ENCODE peak calls at places on chromosomes 3 and 15, in four cellular contexts. V is activated T-cell treated with anti-CD3 and anti-CD28 coated beads for 24 hours, N is kidney tubule cell, D is dermis microvascular lymphatic vessel endothelial cell. P is an unnamed sample.

GRCh38 chr3:16151109-16151508 is 23.4 kb upstream of the GALNT15 start:
- DNase-seq in V (no peak), N (peak; percentile 49), D (no peak), P (no peak)

GRCh38 chr3:70811880-70812279 is 499.4 kb upstream of the MDFIC2 start:
- DNase-seq in V (no peak), N (peak; percentile 43), D (peak; percentile 23), P (no peak)

GRCh38 chr3:107431298-107432012 is 54.2 kb downstream of the CCDC54 start:
- DNase-seq in V (no peak), N (peak; percentile 81), D (no peak), P (no peak)

GRCh38 chr3:10774129-10774670 is 41.8 kb upstream of the SLC6A11 start:
- DNase-seq in V (no peak), N (no peak), D (no peak), P (no peak)

GRCh38 chr3:129289201-129289921 is 10.7 kb downstream of the HMCES start:
- DNase-seq in V (no peak), N (peak; percentile 20), D (no peak), P (no peak)

GRCh38 chr15:98683821-98684220 is 35.5 kb downstream of the IGF1R start:
- DNase-seq in V (no peak), N (no peak), D (no peak), P (no peak)

GRCh38 chr3:37607604-37608003 is 254.1 kb upstream of the CTDSPL start:
- DNase-seq in V (no peak), N (no peak), D (no peak), P (no peak)

GRCh38 chr3:11382146-11382545 is 109.9 kb downstream of the ATG7 start:
- DNase-seq in V (no peak), N (no peak), D (no peak), P (no peak)

GRCh38 chr3:171054921-171055320 is 28.4 kb upstream of the SLC2A2 start:
- DNase-seq in V (no peak), N (peak; percentile 13), D (no peak), P (no peak)

GRCh38 chr3:88248658-88249057 is 98.9 kb downstream of the C3orf38 start:
- DNase-seq in V (no peak), N (no peak), D (no peak), P (no peak)

GRCh38 chr3:131221731-131222130 is 159.8 kb upstream of the NUDT16 start:
- DNase-seq in V (no peak), N (peak; percentile 35), D (no peak), P (no peak)

GRCh38 chr15:88331291-88331690 is 74.8 kb upstream of the NTRK3 start:
- DNase-seq in V (peak; percentile 16), N (peak; percentile 57), D (no peak), P (no peak)

GRCh38 chr3:52518723-52519444 is 14.8 kb downstream of the NT5DC2 start:
- DNase-seq in V (no peak), N (peak; percentile 26), D (no peak), P (no peak)

GRCh38 chr15:89406756-89407650 is 72.4 kb upstream of the POLG start:
- DNase-seq in V (no peak), N (no peak), D (no peak), P (no peak)

GRCh38 chr15:87753539-87753938 is 503.0 kb downstream of the NTRK3 start:
- DNase-seq in V (no peak), N (peak; percentile 50), D (no peak), P (no peak)

GRCh38 chr3:54146383-54147239 is 24.3 kb downstream of the CACNA2D3 start:
- DNase-seq in V (no peak), N (peak; percentile 68), D (no peak), P (no peak)

GRCh38 chr15:95302206-95302605 is 1028.3 kb upstream of the NR2F2 start:
- DNase-seq in V (no peak), N (peak; percentile 37), D (peak; percentile 98), P (peak; percentile 93)

GRCh38 chr3:176609361-176609760 is 587.9 kb downstream of the TBL1XR1 start:
- DNase-seq in V (no peak), N (no peak), D (no peak), P (no peak)

GRCh38 chr3:25897019-25897418 is 107.1 kb downstream of the OXSM start:
- DNase-seq in V (no peak), N (peak; percentile 26), D (no peak), P (no peak)

GRCh38 chr3:49780080-49780967 is 6.0 kb downstream of the IP6K1 start:
- DNase-seq in V (no peak), N (no peak), D (no peak), P (no peak)

GRCh38 chr15:67120839-67121540 is 55.6 kb downstream of the SMAD3 start:
- DNase-seq in V (peak; percentile 82), N (peak; percentile 93), D (peak; percentile 80), P (peak; percentile 93)